ENCODE peak calls at places on chromosomes 1 and 21, in nine cellular contexts. J, T, H, D, L, O, Q, S and K are unnamed samples.
A peak's percentile ranks its signal among the peaks of the same experiment; 100 is the strongest.

GRCh38 chr1:55716610-55717009 is 501.4 kb upstream of the USP24 start:
- DNase-seq in S (peak; percentile 90), Q (no peak), O (no peak), D (no peak), L (no peak), J (no peak), H (no peak), T (no peak), K (no peak)

GRCh38 chr1:27572679-27573426 is 31.1 kb downstream of the AHDC1 start:
- DNase-seq in H (no peak), T (no peak), L (no peak), D (no peak), S (peak; percentile 39), Q (no peak), O (no peak), J (no peak), K (no peak)

GRCh38 chr1:157948547-157949152 is 44.8 kb upstream of the KIRREL1 start:
- DNase-seq in J (no peak), T (no peak), Q (no peak), L (no peak), O (peak; percentile 62), H (no peak), S (peak; percentile 25), D (peak; percentile 48), K (no peak)

GRCh38 chr1:154423303-154423987 is 18.3 kb downstream of the IL6R start:
- DNase-seq in J (no peak), L (no peak), S (peak; percentile 79), Q (peak; percentile 49), O (peak; percentile 79), H (no peak), D (no peak), T (no peak), K (no peak)

GRCh38 chr1:170200161-170200560 is 54.4 kb downstream of the NTMT2 start:
- DNase-seq in H (no peak), O (no peak), S (no peak), D (no peak), T (no peak), L (no peak), Q (no peak), J (no peak), K (no peak)

GRCh38 chr1:12556368-12556930 is 61.6 kb downstream of the DHRS3 start:
- DNase-seq in S (peak; percentile 96), L (peak; percentile 90), D (no peak), Q (no peak), T (no peak), O (no peak), J (no peak), H (peak; percentile 86), K (no peak)

GRCh38 chr1:61132176-61133047 is 50.1 kb downstream of the NFIA start:
- DNase-seq in T (no peak), Q (no peak), J (no peak), D (no peak), H (no peak), L (no peak), O (no peak), S (peak; percentile 64), K (no peak)

GRCh38 chr1:26574690-26575349 is 45.3 kb downstream of the RPS6KA1 start:
- DNase-seq in D (no peak), O (no peak), L (no peak), S (peak; percentile 51), H (no peak), J (no peak), T (no peak), Q (no peak), K (no peak)

GRCh38 chr1:47216278-47217059 is 15.6 kb downstream of the TAL1 start:
- DNase-seq in O (no peak), Q (no peak), J (no peak), S (no peak), T (no peak), D (no peak), H (no peak), L (no peak), K (no peak)

GRCh38 chr1:200659269-200659668 is 10.4 kb downstream of the DDX59 start:
- DNase-seq in Q (no peak), D (no peak), S (peak; percentile 76), H (peak; percentile 71), O (peak; percentile 98), J (no peak), L (no peak), T (no peak), K (no peak)

GRCh38 chr1:53024117-53024516 is 37.9 kb upstream of the PODN start:
- DNase-seq in S (no peak), Q (no peak), T (no peak), O (no peak), D (no peak), L (no peak), H (no peak), J (no peak), K (no peak)

GRCh38 chr1:2451744-2452582 is 24.1 kb upstream of the PLCH2 start:
- DNase-seq in D (no peak), H (no peak), L (peak; percentile 37), O (peak; percentile 99), Q (no peak), T (no peak), S (peak; percentile 87), J (no peak), K (peak; percentile 19)

GRCh38 chr1:174988986-174989385 is 10.8 kb upstream of the CACYBP start:
- DNase-seq in L (no peak), J (no peak), H (no peak), O (no peak), Q (no peak), S (no peak), T (no peak), D (no peak), K (no peak)

GRCh38 chr1:226066415-226067077 is 4.0 kb downstream of the H3-3A start:
- DNase-seq in O (no peak), Q (no peak), S (peak; percentile 51), H (no peak), T (no peak), J (no peak), D (no peak), L (no peak), K (no peak)

GRCh38 chr1:3125078-3125477 is 56.1 kb downstream of the PRDM16 start:
- DNase-seq in S (peak; percentile 51), L (no peak), Q (no peak), O (no peak), D (no peak), T (no peak), H (no peak), J (no peak), K (no peak)

GRCh38 chr1:65804584-65804983 is 11.9 kb downstream of the PDE4B start:
- DNase-seq in T (no peak), S (no peak), O (peak; percentile 18), H (no peak), L (no peak), Q (no peak), D (no peak), J (no peak), K (no peak)

GRCh38 chr1:39901486-39902120 is at the start of gene MYCL:
- DNase-seq in S (peak; percentile 60), J (peak; percentile 87), T (peak; percentile 83), Q (peak; percentile 55), H (peak; percentile 88), O (peak; percentile 94), L (no peak), D (peak; percentile 62), K (peak; percentile 77)

GRCh38 chr21:14988760-14989159 is 76.0 kb downstream of the NRIP1 start:
- DNase-seq in S (no peak), J (no peak), O (peak; percentile 1), H (no peak), D (no peak), Q (no peak), T (no peak), L (no peak), K (no peak)

GRCh38 chr1:3348196-3348865 is 106.1 kb upstream of the ARHGEF16 start:
- DNase-seq in T (no peak), D (no peak), Q (no peak), O (no peak), H (no peak), L (no peak), J (no peak), S (no peak), K (peak; percentile 72)

GRCh38 chr1:50968021-50968883 is 1.8 kb upstream of the CDKN2C start:
- DNase-seq in Q (peak; percentile 77), O (peak; percentile 93), S (peak; percentile 92), H (peak; percentile 81), J (peak; percentile 95), L (peak; percentile 68), T (peak; percentile 89), D (peak; percentile 94), K (peak; percentile 89)